ENCODE peak calls at places on chromosome 5, in six cellular contexts. One of them, this sample, is unnamed.
A peak's percentile ranks its signal among the peaks of the same experiment; 100 is the strongest.

GRCh38 chr5:141637693-141638419 is 1.1 kb downstream of the RELL2 start:
- DNase-seq in GM23338: peak; percentile 97
- DNase-seq in HCT116: no peak
- DNase-seq in OCI-LY7: peak; percentile 88
- DNase-seq in MM.1S: peak; percentile 48
- DNase-seq in PC-3: no peak
- DNase-seq in this sample: peak; percentile 94

GRCh38 chr5:68710514-68710913 is 383.3 kb upstream of the SLC30A5 start:
- DNase-seq in MM.1S: no peak
- DNase-seq in OCI-LY7: peak; percentile 29
- DNase-seq in GM23338: no peak
- DNase-seq in PC-3: no peak
- DNase-seq in HCT116: no peak
- DNase-seq in this sample: no peak

GRCh38 chr5:14131855-14132503 is 11.2 kb upstream of the TRIO start:
- DNase-seq in HCT116: no peak
- DNase-seq in MM.1S: no peak
- DNase-seq in PC-3: no peak
- DNase-seq in GM23338: no peak
- DNase-seq in OCI-LY7: no peak
- DNase-seq in this sample: no peak

GRCh38 chr5:156367602-156368001 is 40.6 kb downstream of the SGCD start:
- DNase-seq in OCI-LY7: no peak
- DNase-seq in HCT116: no peak
- DNase-seq in GM23338: peak; percentile 17
- DNase-seq in MM.1S: no peak
- DNase-seq in PC-3: no peak
- DNase-seq in this sample: no peak

GRCh38 chr5:159099049-159099760 is 511 bp downstream of the EBF1 start:
- DNase-seq in OCI-LY7: peak; percentile 90
- DNase-seq in PC-3: peak; percentile 49
- DNase-seq in MM.1S: peak; percentile 81
- DNase-seq in HCT116: no peak
- DNase-seq in GM23338: peak; percentile 61
- DNase-seq in this sample: peak; percentile 86

GRCh38 chr5:75526065-75526464 is 14.4 kb downstream of the POLK start:
- DNase-seq in GM23338: no peak
- DNase-seq in PC-3: no peak
- DNase-seq in OCI-LY7: no peak
- DNase-seq in MM.1S: no peak
- DNase-seq in HCT116: no peak
- DNase-seq in this sample: no peak

GRCh38 chr5:108379722-108380530 is 2.0 kb downstream of the FBXL17 start:
- DNase-seq in GM23338: no peak
- DNase-seq in HCT116: no peak
- DNase-seq in MM.1S: no peak
- DNase-seq in OCI-LY7: peak; percentile 21
- DNase-seq in PC-3: peak; percentile 26
- DNase-seq in this sample: no peak

GRCh38 chr5:76709762-76710161 is 6.2 kb upstream of the F2R start:
- DNase-seq in OCI-LY7: no peak
- DNase-seq in GM23338: no peak
- DNase-seq in HCT116: no peak
- DNase-seq in MM.1S: no peak
- DNase-seq in PC-3: peak; percentile 33
- DNase-seq in this sample: no peak

GRCh38 chr5:156411131-156411727 is 84.3 kb downstream of the SGCD start:
- DNase-seq in PC-3: no peak
- DNase-seq in MM.1S: no peak
- DNase-seq in OCI-LY7: no peak
- DNase-seq in GM23338: no peak
- DNase-seq in HCT116: no peak
- DNase-seq in this sample: no peak

GRCh38 chr5:73747696-73748380 is 121.8 kb downstream of the ARHGEF28 start:
- DNase-seq in GM23338: no peak
- DNase-seq in HCT116: no peak
- DNase-seq in PC-3: no peak
- DNase-seq in OCI-LY7: no peak
- DNase-seq in MM.1S: no peak
- DNase-seq in this sample: no peak

GRCh38 chr5:26719824-26720223 is 318.6 kb downstream of the CDH9 start:
- DNase-seq in HCT116: no peak
- DNase-seq in GM23338: no peak
- DNase-seq in OCI-LY7: no peak
- DNase-seq in PC-3: no peak
- DNase-seq in MM.1S: no peak
- DNase-seq in this sample: no peak

GRCh38 chr5:180399391-180399790 is 46.3 kb upstream of the GFPT2 start:
- DNase-seq in HCT116: no peak
- DNase-seq in MM.1S: no peak
- DNase-seq in OCI-LY7: no peak
- DNase-seq in GM23338: no peak
- DNase-seq in PC-3: no peak
- DNase-seq in this sample: no peak

GRCh38 chr5:141941307-141941706 is 16.7 kb downstream of the PCDH12 start:
- DNase-seq in PC-3: peak; percentile 24
- DNase-seq in MM.1S: peak; percentile 61
- DNase-seq in GM23338: no peak
- DNase-seq in OCI-LY7: no peak
- DNase-seq in HCT116: no peak
- DNase-seq in this sample: no peak

GRCh38 chr5:171207256-171207866 is 101.7 kb upstream of the TLX3 start:
- DNase-seq in HCT116: peak; percentile 43
- DNase-seq in MM.1S: peak; percentile 72
- DNase-seq in GM23338: peak; percentile 80
- DNase-seq in PC-3: peak; percentile 84
- DNase-seq in OCI-LY7: peak; percentile 29
- DNase-seq in this sample: peak; percentile 61

GRCh38 chr5:57841671-57842375 is 359.2 kb upstream of the ACTBL2 start:
- DNase-seq in OCI-LY7: no peak
- DNase-seq in HCT116: peak; percentile 65
- DNase-seq in PC-3: peak; percentile 87
- DNase-seq in GM23338: peak; percentile 82
- DNase-seq in MM.1S: no peak
- DNase-seq in this sample: peak; percentile 62

GRCh38 chr5:171706736-171707440 is 78.7 kb upstream of the SMIM23 start:
- DNase-seq in PC-3: no peak
- DNase-seq in HCT116: no peak
- DNase-seq in OCI-LY7: no peak
- DNase-seq in MM.1S: no peak
- DNase-seq in GM23338: peak; percentile 11
- DNase-seq in this sample: no peak

GRCh38 chr5:53739111-53739510 is 178.7 kb downstream of the NDUFS4 start:
- DNase-seq in MM.1S: no peak
- DNase-seq in PC-3: no peak
- DNase-seq in OCI-LY7: no peak
- DNase-seq in HCT116: no peak
- DNase-seq in GM23338: no peak
- DNase-seq in this sample: no peak

GRCh38 chr5:145245354-145245753 is 589.8 kb downstream of the PRELID2 start:
- DNase-seq in OCI-LY7: no peak
- DNase-seq in GM23338: peak; percentile 42
- DNase-seq in HCT116: no peak
- DNase-seq in MM.1S: no peak
- DNase-seq in PC-3: no peak
- DNase-seq in this sample: peak; percentile 53

GRCh38 chr5:119353686-119354366 is 2.0 kb upstream of the TNFAIP8 start:
- DNase-seq in PC-3: no peak
- DNase-seq in OCI-LY7: peak; percentile 76
- DNase-seq in GM23338: no peak
- DNase-seq in MM.1S: peak; percentile 61
- DNase-seq in HCT116: no peak
- DNase-seq in this sample: no peak

GRCh38 chr5:155189476-155189875 is 175.9 kb downstream of the KIF4B start:
- DNase-seq in PC-3: no peak
- DNase-seq in GM23338: peak; percentile 59
- DNase-seq in OCI-LY7: no peak
- DNase-seq in HCT116: no peak
- DNase-seq in MM.1S: no peak
- DNase-seq in this sample: peak; percentile 62

GRCh38 chr5:74409166-74409706 is 231.3 kb downstream of the ENC1 start:
- DNase-seq in OCI-LY7: no peak
- DNase-seq in GM23338: no peak
- DNase-seq in MM.1S: no peak
- DNase-seq in HCT116: no peak
- DNase-seq in PC-3: no peak
- DNase-seq in this sample: no peak

GRCh38 chr5:548256-548655 is 24.0 kb upstream of the SLC9A3 start:
- DNase-seq in OCI-LY7: no peak
- DNase-seq in PC-3: no peak
- DNase-seq in GM23338: no peak
- DNase-seq in MM.1S: no peak
- DNase-seq in HCT116: no peak
- DNase-seq in this sample: no peak

GRCh38 chr5:32836176-32836575 is 125.1 kb downstream of the NPR3 start:
- DNase-seq in PC-3: no peak
- DNase-seq in GM23338: no peak
- DNase-seq in MM.1S: no peak
- DNase-seq in OCI-LY7: no peak
- DNase-seq in HCT116: no peak
- DNase-seq in this sample: no peak

GRCh38 chr5:150116667-150117395 is 30.5 kb upstream of the CSF1R start:
- DNase-seq in PC-3: peak; percentile 48
- DNase-seq in GM23338: no peak
- DNase-seq in OCI-LY7: no peak
- DNase-seq in HCT116: no peak
- DNase-seq in MM.1S: no peak
- DNase-seq in this sample: peak; percentile 1

GRCh38 chr5:91024160-91024559 is 359.0 kb downstream of the ARRDC3 start:
- DNase-seq in OCI-LY7: no peak
- DNase-seq in PC-3: peak; percentile 14
- DNase-seq in MM.1S: no peak
- DNase-seq in HCT116: no peak
- DNase-seq in GM23338: no peak
- DNase-seq in this sample: no peak

GRCh38 chr5:166517976-166518375 is 1773.5 kb upstream of the WWC1 start:
- DNase-seq in GM23338: no peak
- DNase-seq in HCT116: no peak
- DNase-seq in MM.1S: no peak
- DNase-seq in OCI-LY7: no peak
- DNase-seq in PC-3: no peak
- DNase-seq in this sample: no peak

GRCh38 chr5:146399446-146399845 is 47.7 kb upstream of the TCERG1 start:
- DNase-seq in HCT116: no peak
- DNase-seq in GM23338: no peak
- DNase-seq in PC-3: no peak
- DNase-seq in OCI-LY7: no peak
- DNase-seq in MM.1S: no peak
- DNase-seq in this sample: no peak

GRCh38 chr5:65072836-65073620 is 304.3 kb downstream of the CWC27 start:
- DNase-seq in PC-3: no peak
- DNase-seq in GM23338: no peak
- DNase-seq in HCT116: no peak
- DNase-seq in MM.1S: no peak
- DNase-seq in OCI-LY7: peak; percentile 96
- DNase-seq in this sample: no peak

GRCh38 chr5:145856285-145856818 is 16.5 kb downstream of the GRXCR2 start:
- DNase-seq in GM23338: peak; percentile 90
- DNase-seq in HCT116: no peak
- DNase-seq in OCI-LY7: no peak
- DNase-seq in PC-3: no peak
- DNase-seq in MM.1S: no peak
- DNase-seq in this sample: peak; percentile 73

GRCh38 chr5:76807296-76807695 is 11.5 kb upstream of the F2RL1 start:
- DNase-seq in OCI-LY7: no peak
- DNase-seq in HCT116: no peak
- DNase-seq in PC-3: peak; percentile 66
- DNase-seq in GM23338: peak; percentile 84
- DNase-seq in MM.1S: no peak
- DNase-seq in this sample: peak; percentile 71

GRCh38 chr5:160280384-160281090 is 31.8 kb downstream of the CCNJL start:
- DNase-seq in GM23338: no peak
- DNase-seq in HCT116: no peak
- DNase-seq in OCI-LY7: no peak
- DNase-seq in MM.1S: no peak
- DNase-seq in PC-3: no peak
- DNase-seq in this sample: no peak

GRCh38 chr5:139863361-139863760 is 67.8 kb downstream of the PSD2 start:
- DNase-seq in OCI-LY7: no peak
- DNase-seq in PC-3: no peak
- DNase-seq in MM.1S: no peak
- DNase-seq in HCT116: no peak
- DNase-seq in GM23338: no peak
- DNase-seq in this sample: no peak

GRCh38 chr5:133225671-133226152 is 173.9 kb downstream of the HSPA4 start:
- DNase-seq in MM.1S: no peak
- DNase-seq in OCI-LY7: no peak
- DNase-seq in GM23338: no peak
- DNase-seq in HCT116: no peak
- DNase-seq in PC-3: peak; percentile 54
- DNase-seq in this sample: no peak

GRCh38 chr5:107635276-107635675 is 35.5 kb downstream of the EFNA5 start:
- DNase-seq in OCI-LY7: no peak
- DNase-seq in PC-3: no peak
- DNase-seq in HCT116: no peak
- DNase-seq in GM23338: no peak
- DNase-seq in MM.1S: no peak
- DNase-seq in this sample: no peak

GRCh38 chr5:132479073-132479811 is 11.3 kb downstream of the IRF1 start:
- DNase-seq in MM.1S: no peak
- DNase-seq in PC-3: no peak
- DNase-seq in OCI-LY7: no peak
- DNase-seq in HCT116: no peak
- DNase-seq in GM23338: no peak
- DNase-seq in this sample: no peak

GRCh38 chr5:2254404-2254803 is 371.7 kb upstream of the IRX4 start:
- DNase-seq in OCI-LY7: no peak
- DNase-seq in PC-3: no peak
- DNase-seq in HCT116: no peak
- DNase-seq in MM.1S: peak; percentile 12
- DNase-seq in GM23338: no peak
- DNase-seq in this sample: no peak
- TF ChIP-seq CTCF in OCI-LY7: no peak
- TF ChIP-seq CTCF in PC-3: no peak
- TF ChIP-seq CTCF in HCT116: no peak
- TF ChIP-seq CTCF in MM.1S: no peak
- TF ChIP-seq CTCF in GM23338: no peak
- TF ChIP-seq CTCF in this sample: peak; percentile 12

GRCh38 chr5:123951204-123951977 is 439.4 kb downstream of the CSNK1G3 start:
- DNase-seq in PC-3: peak; percentile 86
- DNase-seq in GM23338: no peak
- DNase-seq in OCI-LY7: no peak
- DNase-seq in HCT116: peak; percentile 39
- DNase-seq in MM.1S: no peak
- DNase-seq in this sample: no peak
- TF ChIP-seq EZH2phosphoT487 in PC-3: no peak
- TF ChIP-seq EZH2phosphoT487 in GM23338: no peak
- TF ChIP-seq EZH2phosphoT487 in OCI-LY7: no peak
- TF ChIP-seq EZH2phosphoT487 in HCT116: no peak
- TF ChIP-seq EZH2phosphoT487 in MM.1S: no peak
- TF ChIP-seq EZH2phosphoT487 in this sample: no peak

GRCh38 chr5:63916786-63917185 is 45.5 kb downstream of the HTR1A start:
- DNase-seq in PC-3: peak; percentile 76
- DNase-seq in HCT116: no peak
- DNase-seq in GM23338: no peak
- DNase-seq in MM.1S: no peak
- DNase-seq in OCI-LY7: no peak
- DNase-seq in this sample: no peak
- H2AFZ ChIP-seq in PC-3: no peak overlapping the region
- H2AFZ ChIP-seq in HCT116: no peak overlapping the region
- H2AFZ ChIP-seq in GM23338: peak overlapping the region; percentile 20
- H2AFZ ChIP-seq in MM.1S: no peak overlapping the region
- H2AFZ ChIP-seq in OCI-LY7: no peak overlapping the region
- H2AFZ ChIP-seq in this sample: no peak overlapping the region

GRCh38 chr5:110040178-110040577 is 350.5 kb downstream of the MAN2A1 start:
- DNase-seq in MM.1S: no peak
- DNase-seq in PC-3: peak; percentile 33
- DNase-seq in HCT116: no peak
- DNase-seq in OCI-LY7: no peak
- DNase-seq in GM23338: peak; percentile 8
- DNase-seq in this sample: no peak
- TF ChIP-seq CTCF in MM.1S: no peak
- TF ChIP-seq CTCF in PC-3: peak; percentile 43
- TF ChIP-seq CTCF in HCT116: no peak
- TF ChIP-seq CTCF in OCI-LY7: peak; percentile 14
- TF ChIP-seq CTCF in GM23338: peak; percentile 59
- TF ChIP-seq CTCF in this sample: no peak

This sample was measured in neural progenitor cell.